ENCODE peak calls at places on chromosomes 3 and 15, in eight cellular contexts. J, T, X, W, V, F, M and K are unnamed samples. For H3K4me1, the result is how much of the 10 kb centered on the place peaks cover.

GRCh38 chr15:31298707-31299172 is 27.9 kb upstream of the KLF13 start:
- DNase-seq in V (no peak), J (peak), M (no peak), X (no peak), T (no peak), F (no peak), W (no peak), K (no peak)

GRCh38 chr3:141336672-141337522 is 31.4 kb upstream of the ZBTB38 start:
- DNase-seq in F (no peak), J (no peak), X (no peak), V (no peak), W (no peak), M (no peak), T (peak), K (no peak)

GRCh38 chr3:176927280-176927679 is 270.0 kb downstream of the TBL1XR1 start:
- DNase-seq in F (no peak), M (no peak), V (no peak), W (no peak), T (no peak), J (no peak), X (no peak), K (no peak)

GRCh38 chr3:1700650-1701049 is 398.0 kb upstream of the CNTN4 start:
- DNase-seq in V (no peak), F (no peak), X (no peak), T (no peak), J (no peak), M (no peak), W (no peak), K (no peak)

GRCh38 chr3:193764959-193765358 is 172.0 kb downstream of the OPA1 start:
- DNase-seq in V (no peak), T (no peak), M (no peak), J (peak), X (no peak), F (no peak), W (no peak), K (no peak)

GRCh38 chr15:31254431-31255175 is 72.0 kb upstream of the KLF13 start:
- DNase-seq in T (no peak), X (peak), J (no peak), M (peak), W (no peak), F (peak), V (no peak), K (no peak)

GRCh38 chr15:44550256-44550655 is 13.3 kb downstream of the EIF3J start:
- DNase-seq in F (no peak), J (no peak), T (no peak), W (no peak), V (no peak), X (peak), M (no peak), K (no peak)

GRCh38 chr3:141992512-141992911 is 116.1 kb downstream of the ATP1B3 start:
- DNase-seq in J (no peak), V (no peak), F (no peak), M (no peak), X (no peak), W (no peak), T (no peak), K (no peak)

GRCh38 chr3:124261301-124261700 is 269.4 kb upstream of the ROPN1 start:
- DNase-seq in W (no peak), X (no peak), T (no peak), F (no peak), M (no peak), V (no peak), J (no peak), K (no peak)

GRCh38 chr15:33282226-33283020 is 28.3 kb upstream of the RYR3 start:
- DNase-seq in M (no peak), J (peak), V (no peak), W (no peak), X (no peak), F (no peak), T (no peak), K (no peak)

GRCh38 chr3:122758877-122759670 is 34.6 kb downstream of the HSPBAP1 start:
- DNase-seq in W (no peak), T (no peak), X (peak), M (no peak), J (no peak), F (no peak), V (no peak), K (no peak)

GRCh38 chr15:70752142-70752754 is 11.1 kb downstream of the UACA start:
- DNase-seq in F (no peak), W (peak), X (no peak), T (no peak), J (no peak), M (no peak), V (peak), K (no peak)

GRCh38 chr3:169966951-169967915 is 626 bp downstream of the SEC62 start:
- DNase-seq in F (peak), W (peak), J (peak), V (peak), T (no peak), M (peak), X (peak), K (no peak)

GRCh38 chr3:80734483-80734882 is 966.7 kb upstream of the ROBO1 start:
- DNase-seq in J (no peak), V (no peak), T (no peak), W (no peak), M (no peak), X (peak), F (no peak), K (no peak)

GRCh38 chr3:190554197-190554596 is 40.3 kb downstream of the IL1RAP start:
- DNase-seq in M (no peak), T (no peak), F (no peak), J (no peak), X (no peak), V (no peak), W (no peak), K (no peak)

GRCh38 chr15:23734856-23735255 is 47.8 kb upstream of the NDN start:
- DNase-seq in M (no peak), W (no peak), X (no peak), F (no peak), J (no peak), T (no peak), V (no peak), K (no peak)

GRCh38 chr3:22361465-22361864 is 610.5 kb upstream of the ZNF385D start:
- DNase-seq in V (no peak), M (no peak), X (no peak), T (no peak), J (no peak), W (no peak), F (no peak), K (no peak)

GRCh38 chr3:137845161-137845560 is 81.0 kb downstream of the SOX14 start:
- DNase-seq in V (no peak), W (no peak), J (no peak), X (no peak), M (no peak), T (no peak), F (no peak), K (no peak)

DNA sequence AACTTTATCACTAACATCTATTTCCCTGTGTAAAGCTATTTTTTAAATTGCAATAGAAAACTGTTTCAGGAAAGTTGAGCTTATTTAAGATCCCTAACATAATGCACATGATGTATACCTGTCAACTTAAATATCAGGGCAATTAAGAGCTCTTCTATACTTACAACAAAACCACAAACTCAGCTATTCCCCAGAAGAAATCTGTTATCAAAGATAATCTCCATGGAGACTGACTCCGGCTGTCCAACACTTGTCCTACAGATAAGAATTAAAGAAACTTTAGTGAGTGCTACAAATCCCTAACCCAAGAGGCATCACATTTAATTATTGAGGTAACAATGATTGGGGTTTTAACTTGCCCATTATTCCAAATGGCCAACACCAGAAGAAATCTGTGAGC is 3.4 kb downstream of the SELENOK start:
- DNase-seq in F (no peak), X (no peak), W (no peak), V (no peak), M (no peak), T (no peak), J (no peak), K (no peak)
- H3K4me1 ChIP-seq in F (under half), X (under half), W (under half), V (under half), M (under half), T (under half), J (under half), K (under half)

GRCh38 chr15:89332446-89332845 is 2.2 kb downstream of the POLG start:
- DNase-seq in X (peak), F (no peak), T (no peak), J (no peak), V (no peak), W (no peak), M (no peak), K (no peak)
- H3K4me1 ChIP-seq in X (under half), F (half or more), T (under half), J (half or more), V (under half), W (under half), M (half or more), K (under half)

GRCh38 chr15:45635763-45636292 is 999 bp downstream of the SQOR start:
- DNase-seq in X (no peak), F (no peak), V (no peak), M (no peak), J (no peak), T (no peak), W (no peak), K (no peak)

GRCh38 chr15:45637552-45638033 is 2.8 kb downstream of the SQOR start:
- DNase-seq in M (no peak), T (no peak), J (no peak), W (peak), X (peak), V (peak), F (no peak), K (no peak)

GRCh38 chr15:45641374-45641778 is 6.5 kb downstream of the SQOR start:
- DNase-seq in M (no peak), X (peak), W (peak), V (no peak), T (no peak), J (no peak), F (no peak), K (no peak)

GRCh38 chr15:45640610-45641009 is 5.8 kb downstream of the SQOR start:
- DNase-seq in V (no peak), T (no peak), F (no peak), X (peak), W (no peak), M (no peak), J (no peak), K (no peak)

GRCh38 chr15:45638641-45639040 is 3.8 kb downstream of the SQOR start:
- DNase-seq in J (no peak), W (no peak), X (no peak), V (no peak), T (no peak), M (no peak), F (no peak), K (no peak)
- H3K4me1 ChIP-seq in J (half or more), W (half or more), X (under half), V (under half), T (under half), M (half or more), F (half or more), K (half or more)

DNA sequence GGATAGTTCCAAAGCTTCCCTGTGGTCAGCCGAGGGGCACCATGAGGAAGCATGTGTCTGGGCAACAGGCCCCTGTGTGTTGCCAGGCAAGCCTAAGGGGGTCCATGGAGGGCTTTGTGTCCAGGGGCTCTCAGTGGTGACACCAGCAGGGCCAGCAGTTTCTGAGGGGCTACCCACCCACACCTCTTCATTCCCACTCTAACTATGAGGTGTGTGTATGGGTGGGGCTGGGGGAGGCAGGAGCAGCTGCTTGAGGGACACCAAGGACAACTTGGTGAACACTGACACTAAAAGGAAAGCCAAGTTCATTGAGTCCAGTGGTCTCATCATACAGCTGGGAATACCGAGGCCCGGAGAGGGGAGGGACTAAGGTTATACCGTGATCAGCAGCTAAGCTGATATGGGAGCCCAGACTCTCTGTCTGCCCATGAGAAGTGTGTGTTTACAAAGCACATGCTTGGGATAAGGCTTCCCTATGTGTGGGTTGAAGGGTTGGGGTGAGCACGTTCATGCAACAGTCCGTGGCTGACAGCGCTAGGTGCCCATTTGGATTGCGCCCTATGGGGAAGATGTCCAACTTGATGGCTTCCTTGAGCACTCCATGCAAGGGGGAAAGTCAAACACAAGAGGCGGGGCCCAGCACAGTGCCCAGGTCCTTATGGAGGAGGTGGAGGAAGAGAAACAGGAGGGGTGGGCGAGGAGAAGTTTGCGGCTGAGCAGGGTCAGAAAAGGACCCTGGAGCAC is 34.8 kb upstream of the CHRNB4 start:
- DNase-seq in W (no peak), J (no peak), X (no peak), T (no peak), V (no peak), M (no peak), F (no peak), K (no peak)
- H3K4me1 ChIP-seq in W (under half), J (under half), X (under half), T (under half), V (under half), M (under half), F (under half), K (under half)

GRCh38 chr3:197173620-197174019 is 124.8 kb downstream of the DLG1 start:
- DNase-seq in T (no peak), X (no peak), V (no peak), M (no peak), J (no peak), W (no peak), F (no peak), K (no peak)
- H3K4me1 ChIP-seq in T (under half), X (under half), V (under half), M (under half), J (under half), W (under half), F (under half), K (under half)

GRCh38 chr15:73950479-73951043 is 24.3 kb downstream of the LOXL1 start:
- DNase-seq in F (no peak), T (no peak), J (no peak), W (peak), V (no peak), X (no peak), M (no peak), K (no peak)

GRCh38 chr15:73948982-73949381 is 22.7 kb downstream of the LOXL1 start:
- DNase-seq in T (no peak), X (no peak), W (peak), J (no peak), V (no peak), M (no peak), F (no peak), K (no peak)

GRCh38 chr15:73948396-73948795 is 22.1 kb downstream of the LOXL1 start:
- DNase-seq in J (no peak), T (no peak), V (no peak), W (peak), F (no peak), M (no peak), X (no peak), K (no peak)

GRCh38 chr15:73951044-73951561 is 24.8 kb downstream of the LOXL1 start:
- DNase-seq in M (peak), F (peak), J (peak), T (no peak), W (peak), X (peak), V (peak), K (peak)

DNA sequence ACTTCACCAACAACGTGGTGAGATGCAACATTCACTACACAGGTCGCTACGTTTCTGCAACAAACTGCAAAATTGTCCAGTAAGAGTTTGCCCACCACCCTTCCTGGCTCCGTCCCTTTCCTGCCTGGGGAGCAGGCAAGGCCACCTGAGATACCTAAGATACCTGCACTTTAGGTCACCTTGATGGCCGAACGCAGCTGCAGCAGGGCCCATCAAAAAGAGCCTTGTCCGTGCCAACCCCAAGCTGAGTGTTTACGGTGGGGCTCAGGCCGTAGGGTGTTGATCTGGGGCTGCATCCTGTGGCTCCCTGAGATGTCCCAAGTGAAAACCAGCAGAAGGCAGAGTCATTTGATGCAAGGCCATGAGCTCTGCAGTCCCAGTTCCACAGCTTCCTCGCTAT is 23.2 kb downstream of the LOXL1 start:
- DNase-seq in J (no peak), M (no peak), X (no peak), V (no peak), F (no peak), W (peak), T (no peak), K (no peak)
- H3K4me1 ChIP-seq in J (under half), M (under half), X (under half), V (under half), F (under half), W (under half), T (under half), K (under half)

DNA sequence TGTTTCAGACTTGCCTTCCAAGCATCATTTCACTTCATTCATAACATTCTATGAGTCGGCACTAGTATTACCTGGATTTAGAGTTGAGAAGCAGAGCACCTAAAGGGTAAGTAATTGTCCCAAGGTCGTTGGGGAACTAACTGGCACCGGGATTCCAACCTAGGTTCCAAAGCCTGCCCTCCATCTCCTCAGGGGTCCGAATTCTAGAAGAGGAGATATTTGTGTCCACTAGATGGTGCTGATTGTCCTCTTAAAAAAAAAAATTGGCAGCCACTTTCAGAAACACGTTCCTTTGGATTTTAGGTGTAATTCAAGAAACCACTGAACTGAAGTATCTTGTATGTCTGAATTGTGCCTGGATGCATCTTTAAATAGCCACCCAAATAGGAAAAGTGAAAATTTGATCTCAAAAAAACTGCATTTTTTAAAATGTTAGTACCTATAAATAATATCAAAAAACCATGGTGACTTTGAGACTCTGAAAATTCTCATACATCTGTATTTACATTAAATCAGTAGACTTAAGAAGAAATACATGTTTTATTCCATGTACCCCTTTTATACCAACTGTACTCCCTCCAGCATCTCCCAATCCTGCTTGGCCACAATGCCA is 3.9 kb upstream of the FSIP1 start:
- DNase-seq in W (no peak), T (no peak), J (no peak), M (no peak), F (no peak), X (peak), V (no peak), K (no peak)
- H3K4me1 ChIP-seq in W (under half), T (under half), J (under half), M (under half), F (under half), X (under half), V (under half), K (under half)

DNA sequence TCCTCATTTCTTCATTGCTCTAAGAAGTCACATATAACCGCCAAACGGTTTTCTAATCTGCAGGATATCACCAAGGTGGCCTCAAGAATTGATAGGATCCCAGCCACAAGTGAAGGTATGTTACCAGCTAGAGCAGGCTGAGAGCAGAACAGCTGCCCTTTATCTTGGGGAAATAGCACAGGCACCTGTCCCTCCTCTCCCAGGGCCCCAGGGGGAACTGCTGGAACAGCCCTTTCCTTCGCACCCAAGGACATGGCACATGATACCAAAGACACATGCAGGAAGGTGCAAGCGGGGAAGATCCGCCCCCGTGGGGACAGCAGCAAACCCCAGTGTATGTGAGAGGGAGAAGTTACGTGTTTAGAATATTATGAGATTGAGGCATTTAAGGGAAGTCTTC is 35.3 kb downstream of the HOMER2 start:
- DNase-seq in J (no peak), X (no peak), T (no peak), F (no peak), V (no peak), M (no peak), W (no peak), K (no peak)
- H3K4me1 ChIP-seq in J (under half), X (under half), T (under half), F (under half), V (under half), M (under half), W (half or more), K (under half)